ENCODE peak calls at places on chromosomes 16 and 17, in four cellular contexts. Z is fibroblast of the aortic adventitia, B is body of pancreas, V is cardiac muscle cell. T is an unnamed sample.

GRCh38 chr16:77273-77806 is 685 bp upstream of the MPG start:
- DNase-seq in Z (peak), V (peak), B (peak), T (peak)

GRCh38 chr17:40430272-40431230 is 12.7 kb upstream of the IGFBP4 start:
- DNase-seq in B (no peak), V (no peak), Z (no peak), T (peak)

GRCh38 chr16:27237229-27238015 is 31.1 kb downstream of the NSMCE1 start:
- DNase-seq in V (peak), B (no peak), Z (no peak), T (peak)

GRCh38 chr16:78925071-78925714 is 675.3 kb downstream of the MAF start:
- DNase-seq in Z (no peak), B (peak), V (no peak), T (peak)

GRCh38 chr17:17063546-17064122 is 21.4 kb downstream of the MPRIP start:
- DNase-seq in B (peak), Z (no peak), V (no peak), T (peak)

GRCh38 chr17:6393368-6393952 is 41.5 kb downstream of the AIPL1 start:
- DNase-seq in V (no peak), B (no peak), Z (no peak), T (no peak)

GRCh38 chr16:21523411-21524067 is 75.8 kb upstream of the METTL9 start:
- DNase-seq in Z (no peak), B (no peak), V (no peak), T (no peak)

GRCh38 chr17:66948061-66948750 is 16.3 kb upstream of the CACNG4 start:
- DNase-seq in V (no peak), B (no peak), Z (no peak), T (no peak)

GRCh38 chr17:66675991-66676371 is 158.9 kb upstream of the CACNG5 start:
- DNase-seq in V (no peak), Z (no peak), B (no peak), T (peak)

GRCh38 chr17:13550291-13550690 is 51.4 kb downstream of the HS3ST3A1 start:
- DNase-seq in V (no peak), B (no peak), Z (no peak), T (no peak)

GRCh38 chr17:36731091-36731490 is 129.7 kb downstream of the MRM1 start:
- DNase-seq in Z (no peak), B (no peak), V (no peak), T (no peak)

GRCh38 chr16:58339452-58339938 is 44.7 kb upstream of the PRSS54 start:
- DNase-seq in Z (peak), V (peak), B (no peak), T (no peak)

GRCh38 chr16:1745181-1745899 is 26.0 kb downstream of the NME3 start:
- DNase-seq in V (peak), Z (peak), B (no peak), T (no peak)

GRCh38 chr17:60321336-60322055 is 70.4 kb downstream of the USP32 start:
- DNase-seq in V (no peak), B (no peak), Z (no peak), T (no peak)

GRCh38 chr17:36768355-36768754 is 167.0 kb downstream of the MRM1 start:
- DNase-seq in B (no peak), V (no peak), Z (no peak), T (no peak)

GRCh38 chr16:46586011-46586577 is 35.1 kb downstream of the SHCBP1 start:
- DNase-seq in B (no peak), V (no peak), Z (no peak), T (no peak)

GRCh38 chr17:82314721-82315605 is 2.4 kb downstream of the CD7 start:
- DNase-seq in V (no peak), Z (no peak), B (no peak), T (no peak)

GRCh38 chr17:12510535-12510934 is 155.2 kb upstream of the MYOCD start:
- DNase-seq in B (no peak), V (no peak), Z (peak), T (no peak)

GRCh38 chr17:21214015-21214776 is at the start of gene TMEM11:
- DNase-seq in Z (peak), V (peak), B (peak), T (peak)

GRCh38 chr16:11748404-11749254 is 6.0 kb upstream of the TXNDC11 start:
- DNase-seq in Z (no peak), V (no peak), B (peak), T (no peak)

GRCh38 chr17:67080804-67081203 is 36.5 kb downstream of the CACNG1 start:
- DNase-seq in V (no peak), B (no peak), Z (no peak), T (no peak)

GRCh38 chr17:78133971-78134898 is 3.7 kb downstream of the TMC8 start:
- DNase-seq in Z (no peak), V (peak), B (peak), T (peak)

GRCh38 chr17:8059131-8059530 is 20.3 kb downstream of the ALOX15B start:
- DNase-seq in Z (no peak), V (no peak), B (no peak), T (no peak)

GRCh38 chr16:57982345-57982744 is 11.4 kb upstream of the CNGB1 start:
- DNase-seq in V (no peak), B (no peak), Z (no peak), T (no peak)

GRCh38 chr17:17783121-17783824 is 53.5 kb downstream of the SREBF1 start:
- DNase-seq in Z (no peak), B (peak), V (peak), T (peak)

DNA sequence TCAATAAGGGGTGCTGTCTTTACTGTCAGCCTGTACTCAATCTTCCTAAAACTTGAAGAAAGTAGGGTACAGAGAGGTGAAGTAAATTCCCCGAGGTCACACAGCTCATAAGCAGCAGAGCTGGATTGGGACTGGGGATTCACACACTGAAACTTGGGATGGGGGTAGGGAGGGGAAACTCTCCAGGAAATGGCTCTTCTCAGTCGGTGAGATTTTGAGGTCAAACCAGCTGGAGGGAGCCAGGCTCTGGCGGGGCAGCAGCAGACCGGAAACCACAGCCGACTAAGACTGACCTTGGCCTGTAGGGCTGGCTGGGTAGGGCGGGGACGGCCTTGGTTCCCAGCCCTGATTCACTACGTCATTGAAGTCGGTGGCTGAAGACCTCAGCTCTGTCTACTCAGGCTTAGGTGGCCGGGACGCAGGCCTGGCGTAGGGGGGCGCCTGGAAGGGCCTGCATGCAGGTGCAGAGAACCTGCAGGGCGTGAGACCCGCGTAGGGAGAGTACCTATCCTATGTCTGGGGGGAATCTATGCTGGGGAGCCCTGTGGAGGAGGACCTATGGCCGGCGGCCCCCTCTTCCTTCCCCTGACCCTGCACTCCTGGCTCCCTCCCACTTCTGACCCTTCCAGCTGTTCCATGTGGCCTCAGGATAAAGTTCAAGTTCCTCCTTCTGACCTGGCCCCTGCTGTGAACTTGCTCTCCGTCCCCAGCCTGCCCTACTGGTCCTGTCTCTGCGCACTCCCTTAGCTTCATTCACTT is 11.8 kb upstream of the SLC4A1 start:
- DNase-seq in V (peak), B (peak), Z (peak), T (peak)
- H3K4me3 ChIP-seq in V (no peak), B (no peak), Z (no peak), T (no peak)

DNA sequence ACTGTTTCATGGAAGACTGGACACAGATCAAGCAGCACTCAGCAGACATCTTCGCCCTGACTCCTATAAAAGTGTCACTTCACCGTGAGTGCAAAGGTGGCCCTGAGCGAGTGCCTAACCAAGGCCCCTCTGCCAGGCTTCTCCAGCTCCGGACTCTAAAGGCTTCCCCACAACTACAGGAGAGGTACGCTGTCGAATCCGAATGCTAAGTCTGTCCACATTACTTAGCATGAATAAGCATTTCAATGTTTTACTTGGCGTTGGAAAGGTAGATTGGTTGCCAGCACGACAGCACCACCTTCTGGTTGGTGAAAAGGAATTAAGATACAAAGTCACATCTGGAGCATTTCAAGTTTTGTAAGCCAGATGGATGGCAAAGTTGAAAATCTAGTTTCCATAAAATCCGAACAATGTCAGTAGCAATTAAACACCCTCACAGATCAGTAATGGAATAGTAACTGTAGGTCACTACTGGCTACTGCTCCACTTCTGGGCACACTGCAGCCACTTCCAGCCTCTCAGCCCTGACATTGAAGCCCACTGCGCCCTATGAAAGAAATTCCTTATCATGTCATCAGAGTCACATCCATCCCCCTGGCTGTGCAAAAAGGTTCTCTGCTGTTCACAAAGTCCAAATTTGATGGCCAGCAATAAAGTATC is 100.9 kb downstream of the PARN start:
- DNase-seq in B (peak), Z (peak), V (peak), T (peak)
- H3K4me3 ChIP-seq in B (no peak), Z (peak), V (no peak), T (peak)

GRCh38 chr17:48195910-48196309 is 88.3 kb downstream of the SNX11 start:
- DNase-seq in Z (no peak), B (no peak), V (no peak), T (no peak)
- H3K4me3 ChIP-seq in Z (no peak), B (no peak), V (no peak), T (no peak)

DNA sequence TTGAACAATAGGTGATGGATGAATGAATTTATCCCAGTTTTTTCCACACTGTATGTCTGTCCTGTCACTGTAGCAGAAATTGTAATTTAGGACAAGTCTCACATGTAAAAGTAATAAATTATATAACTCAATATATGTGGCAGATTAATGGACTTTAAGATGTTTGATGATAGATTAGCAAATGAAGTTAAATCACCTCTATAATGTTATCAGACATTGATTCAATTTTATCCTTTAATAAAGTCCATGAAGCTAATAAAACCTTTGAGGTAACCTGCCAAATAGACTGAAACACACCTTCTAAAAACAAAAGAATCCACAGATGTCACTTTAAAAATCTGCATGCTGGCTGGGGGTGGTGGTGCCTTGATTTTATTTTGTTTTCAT is 83.3 kb upstream of the CORO6 start:
- DNase-seq in V (no peak), Z (no peak), B (no peak), T (no peak)
- H3K4me3 ChIP-seq in V (no peak), Z (no peak), B (no peak), T (no peak)

GRCh38 chr17:31494259-31495048 is 103.0 kb downstream of the RAB11FIP4 start:
- DNase-seq in B (peak), Z (no peak), V (no peak), T (peak)

GRCh38 chr17:31493656-31494155 is 102.2 kb downstream of the RAB11FIP4 start:
- DNase-seq in V (no peak), Z (no peak), B (peak), T (no peak)

GRCh38 chr17:31496601-31497000 is 105.1 kb downstream of the RAB11FIP4 start:
- DNase-seq in B (no peak), V (no peak), Z (no peak), T (no peak)

GRCh38 chr17:31496097-31496496 is 104.6 kb downstream of the RAB11FIP4 start:
- DNase-seq in B (no peak), V (no peak), Z (no peak), T (no peak)

DNA sequence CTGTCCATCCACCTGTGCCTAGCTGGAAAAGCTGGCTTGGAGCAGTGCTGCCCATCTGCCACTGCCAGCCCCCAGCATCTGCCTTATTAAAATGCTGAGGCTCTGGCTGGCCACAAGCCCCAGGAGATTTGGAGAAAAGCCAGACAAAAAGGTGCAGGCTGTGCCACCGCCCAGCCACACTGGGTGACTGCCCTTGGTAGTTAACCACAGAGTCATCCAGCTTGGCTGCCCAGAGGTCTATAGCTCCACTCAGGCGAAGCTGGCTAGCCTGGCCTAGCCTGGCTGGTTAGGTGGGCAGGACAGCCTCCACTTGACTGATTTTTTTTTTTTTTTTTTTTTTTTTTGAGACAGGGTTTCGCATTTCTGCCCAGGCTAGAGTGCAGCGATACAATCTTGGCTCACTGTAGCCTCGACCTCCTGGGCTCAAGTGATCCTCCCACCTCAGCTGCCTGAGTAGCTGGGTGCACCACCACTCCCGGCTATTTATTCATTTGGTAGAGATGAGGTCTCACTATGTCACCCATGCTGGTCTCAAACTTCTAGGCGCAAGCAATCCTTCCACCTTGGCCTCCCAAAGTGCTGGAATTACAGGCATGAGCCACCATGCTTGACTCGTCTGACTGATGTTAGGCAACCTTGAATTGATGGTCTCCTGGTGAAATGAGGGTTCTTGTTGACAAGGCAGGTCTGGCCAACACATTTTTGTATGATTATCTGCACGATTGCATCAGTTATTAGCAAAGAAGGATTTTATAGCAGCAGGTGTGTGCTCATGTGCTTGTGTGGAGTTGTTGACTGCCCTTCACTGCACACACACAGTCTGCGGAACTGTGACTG is 103.8 kb downstream of the RAB11FIP4 start:
- DNase-seq in Z (no peak), V (no peak), B (peak), T (peak)
- H3K4me3 ChIP-seq in Z (no peak), V (no peak), B (no peak), T (no peak)

GRCh38 chr17:38465420-38466345 is 37.4 kb downstream of the ARHGAP23 start:
- DNase-seq in B (peak), Z (peak), V (peak), T (peak)

GRCh38 chr17:38466346-38467315 is 38.4 kb downstream of the ARHGAP23 start:
- DNase-seq in B (no peak), V (no peak), Z (no peak), T (no peak)

GRCh38 chr17:38463451-38463858 is 35.2 kb downstream of the ARHGAP23 start:
- DNase-seq in V (no peak), Z (no peak), B (no peak), T (no peak)

GRCh38 chr17:38464251-38464722 is 36.0 kb downstream of the ARHGAP23 start:
- DNase-seq in V (no peak), B (no peak), Z (no peak), T (peak)

DNA sequence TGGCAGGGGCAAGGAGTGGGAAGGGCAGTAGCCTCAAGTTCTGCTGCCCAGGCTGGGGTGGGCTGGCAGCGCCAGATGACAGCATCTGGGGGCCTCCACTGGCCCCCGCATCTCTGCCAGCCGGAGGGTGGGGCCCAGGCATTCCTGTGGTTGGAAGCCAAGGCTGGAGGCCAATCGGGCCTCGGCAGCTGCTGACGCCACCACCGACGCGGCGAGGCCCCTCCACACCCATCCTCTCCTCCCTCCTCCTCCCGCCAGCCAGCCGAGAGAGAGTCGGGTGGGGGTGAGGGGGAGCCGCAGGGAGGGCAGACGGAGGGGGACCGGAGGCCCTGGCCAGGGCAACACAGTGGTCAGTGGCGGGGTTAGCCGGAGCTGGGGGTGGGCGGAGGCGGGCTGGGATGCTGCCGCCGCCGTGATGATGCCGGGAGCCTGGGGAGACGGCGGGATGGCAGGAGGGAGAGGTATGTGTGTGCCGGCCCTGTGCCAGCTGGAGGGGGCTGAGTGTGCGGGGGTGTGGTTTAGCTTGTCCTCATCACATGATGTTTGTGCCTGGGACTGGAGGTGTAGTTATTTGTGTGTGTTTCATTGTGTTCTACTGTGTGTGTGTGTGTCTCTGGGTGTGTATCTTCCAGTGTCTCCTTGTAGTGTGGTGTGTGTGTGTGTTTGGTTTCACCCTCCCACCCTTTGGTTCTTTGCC is 36.6 kb downstream of the ARHGAP23 start:
- DNase-seq in Z (peak), B (peak), V (peak), T (peak)
- H3K4me3 ChIP-seq in Z (peak), B (no peak), V (no peak), T (peak)

GRCh38 chr17:41787021-41787418 is 509 bp upstream of the JUP start:
- DNase-seq in Z (no peak), B (no peak), V (no peak), T (no peak)
- H3K4me3 ChIP-seq in Z (no peak), B (no peak), V (no peak), T (no peak)

DNA sequence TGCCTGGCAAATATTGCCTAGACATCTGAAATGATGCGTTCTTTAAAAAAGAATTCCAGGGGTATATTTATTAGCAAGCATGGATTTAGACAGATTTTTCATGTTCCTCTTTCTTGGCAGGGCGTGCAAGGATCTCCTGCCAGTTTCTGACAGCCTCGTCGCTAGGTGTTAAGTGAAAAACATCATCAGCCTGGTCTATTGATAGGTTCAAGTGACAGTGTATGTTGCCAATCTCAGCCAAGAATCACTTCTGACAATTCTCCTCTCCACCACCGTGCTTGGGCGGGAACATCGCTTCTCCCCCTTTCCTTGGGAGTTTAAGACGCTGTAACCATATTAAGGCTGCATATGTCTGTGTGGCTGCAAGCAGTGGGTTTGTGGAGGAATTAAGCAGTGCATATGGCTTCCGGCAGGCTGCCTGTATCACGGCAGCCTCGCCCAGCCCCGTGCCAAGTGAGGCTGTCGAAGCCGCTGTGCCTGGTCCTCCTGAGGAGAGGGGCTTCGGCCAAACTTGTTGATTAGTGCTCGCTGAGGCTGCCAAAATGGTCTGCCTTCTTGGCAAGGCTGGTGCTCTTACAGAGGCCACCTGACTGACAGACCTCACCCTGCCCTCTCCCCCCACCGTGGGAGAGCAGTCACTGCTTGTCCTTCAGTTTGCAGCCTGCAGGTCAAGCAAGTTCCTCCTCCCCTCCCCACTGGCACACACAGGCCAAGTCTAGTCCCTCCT is 132.1 kb upstream of the MPHOSPH6 start:
- DNase-seq in V (no peak), Z (no peak), B (peak), T (no peak)
- H3K4me3 ChIP-seq in V (no peak), Z (no peak), B (no peak), T (no peak)

GRCh38 chr16:50267651-50268050 is 1.3 kb downstream of the ADCY7 start:
- DNase-seq in Z (no peak), B (no peak), V (no peak), T (no peak)
- H3K4me3 ChIP-seq in Z (no peak), B (no peak), V (no peak), T (peak)

T was measured in stomach.